ENCODE peak calls at places on chromosomes 13 and 19, in eight cellular contexts. R, H, D, M, Q, S, I and N are unnamed samples.

GRCh38 chr13:22128413-22129198 is 457.7 kb downstream of the FGF9 start:
- DNase-seq in M (no peak), Q (no peak), H (no peak), S (peak; percentile 57), R (no peak), I (no peak), D (no peak), N (no peak)

GRCh38 chr19:6811906-6812305 is 39.4 kb downstream of the VAV1 start:
- DNase-seq in D (no peak), S (no peak), R (peak; percentile 66), M (no peak), I (no peak), H (no peak), Q (no peak), N (peak; percentile 61)

GRCh38 chr19:1753730-1754442 is 580 bp downstream of the ONECUT3 start:
- DNase-seq in I (no peak), Q (no peak), D (no peak), H (no peak), S (no peak), R (no peak), M (no peak), N (no peak)

GRCh38 chr19:29670255-29670654 is 5.0 kb downstream of the PLEKHF1 start:
- DNase-seq in R (no peak), D (no peak), H (no peak), S (no peak), M (no peak), Q (no peak), I (no peak), N (no peak)

GRCh38 chr19:56525214-56525860 is 13.4 kb upstream of the ZFP28 start:
- DNase-seq in M (no peak), D (no peak), R (no peak), H (no peak), I (no peak), S (no peak), Q (no peak), N (no peak)

GRCh38 chr13:99151516-99151915 is 49.1 kb upstream of the UBAC2 start:
- DNase-seq in H (no peak), R (no peak), M (no peak), D (no peak), Q (no peak), I (no peak), S (no peak), N (peak; percentile 65)

GRCh38 chr19:56701895-56702294 is 30.3 kb upstream of the ZNF835 start:
- DNase-seq in R (no peak), Q (no peak), M (no peak), H (no peak), S (no peak), I (no peak), D (no peak), N (no peak)

GRCh38 chr13:25365720-25366235 is 6.0 kb upstream of the ATP8A2 start:
- DNase-seq in Q (no peak), I (no peak), M (no peak), D (no peak), H (no peak), S (no peak), R (no peak), N (no peak)

GRCh38 chr19:28396259-28396940 is 816.6 kb downstream of the UQCRFS1 start:
- DNase-seq in M (no peak), H (no peak), Q (no peak), D (no peak), I (no peak), S (no peak), R (peak; percentile 49), N (no peak)

GRCh38 chr19:14091086-14091884 is 734 bp upstream of the SAMD1 start:
- DNase-seq in S (no peak), Q (no peak), R (peak; percentile 63), I (no peak), D (no peak), M (peak; percentile 54), H (peak; percentile 90), N (peak; percentile 60)

GRCh38 chr13:58343081-58343480 is 711.5 kb downstream of the PCDH17 start:
- DNase-seq in D (no peak), Q (no peak), S (no peak), H (no peak), M (no peak), I (no peak), R (no peak), N (no peak)

GRCh38 chr19:10885241-10886169 is 14.2 kb downstream of the CARM1 start:
- DNase-seq in M (no peak), Q (no peak), I (no peak), D (no peak), S (no peak), R (peak; percentile 83), H (no peak), N (no peak)

GRCh38 chr19:29323046-29323971 is 110.4 kb upstream of the UQCRFS1 start:
- DNase-seq in Q (no peak), D (no peak), M (no peak), S (no peak), I (no peak), R (no peak), H (no peak), N (no peak)

GRCh38 chr13:41111454-41111853 is 21.1 kb downstream of the KBTBD6 start:
- DNase-seq in R (no peak), S (no peak), M (no peak), D (no peak), Q (no peak), I (no peak), H (no peak), N (no peak)

GRCh38 chr13:100300708-100301107 is 211.8 kb downstream of the PCCA start:
- DNase-seq in M (no peak), Q (no peak), D (no peak), R (no peak), I (no peak), H (no peak), S (no peak), N (no peak)

GRCh38 chr13:97221046-97221445 is 1.1 kb upstream of the MBNL2 start:
- DNase-seq in I (no peak), Q (no peak), M (no peak), R (no peak), D (no peak), H (no peak), S (no peak), N (no peak)

GRCh38 chr19:51064534-51065220 is at the start of gene KLK13:
- DNase-seq in R (peak; percentile 87), S (no peak), H (no peak), I (peak; percentile 50), Q (no peak), M (peak; percentile 63), D (no peak), N (no peak)

GRCh38 chr13:32851083-32852064 is 164.8 kb upstream of the KL start:
- DNase-seq in D (no peak), S (no peak), H (no peak), M (no peak), Q (no peak), R (no peak), I (no peak), N (no peak)

GRCh38 chr13:51605698-51606097 is 21.4 kb downstream of the WDFY2 start:
- DNase-seq in Q (no peak), I (no peak), R (no peak), H (no peak), M (no peak), S (no peak), D (no peak), N (peak; percentile 39)

GRCh38 chr13:95301135-95301946 is at the start of gene ABCC4:
- DNase-seq in I (peak; percentile 25), S (no peak), D (peak; percentile 40), H (peak; percentile 81), M (peak; percentile 64), Q (peak; percentile 35), R (peak; percentile 84), N (peak; percentile 66)

GRCh38 chr19:18503971-18504885 is 17.6 kb downstream of the ELL start:
- DNase-seq in M (peak; percentile 42), I (no peak), S (no peak), R (no peak), Q (no peak), D (no peak), H (peak; percentile 83), N (no peak)

GRCh38 chr19:12983561-12984142 is 11.6 kb upstream of the NFIX start:
- DNase-seq in D (peak; percentile 81), I (no peak), H (peak; percentile 91), Q (peak; percentile 74), S (no peak), M (peak; percentile 85), R (peak; percentile 80), N (peak; percentile 71)
- H3K4me3 ChIP-seq in D (peak overlapping the region; percentile 28), I (peak overlapping the region; percentile 63), H (peak overlapping the region; percentile 24), Q (peak overlapping the region; percentile 57), S (peak overlapping the region; percentile 40), M (no peak overlapping the region), R (peak overlapping the region; percentile 56), N (peak overlapping the region; percentile 53)

GRCh38 chr19:45506991-45507863 is at the start of gene VASP:
- DNase-seq in D (peak; percentile 83), H (peak; percentile 93), S (no peak), M (peak; percentile 89), Q (peak; percentile 84), I (no peak), R (peak; percentile 96), N (peak; percentile 81)

GRCh38 chr19:45505151-45505995 is 1.9 kb upstream of the VASP start:
- DNase-seq in M (no peak), R (no peak), Q (no peak), S (no peak), H (no peak), I (no peak), D (no peak), N (peak; percentile 56)

GRCh38 chr19:45505996-45506245 is 1.4 kb upstream of the VASP start:
- DNase-seq in Q (no peak), H (no peak), M (no peak), R (no peak), I (no peak), D (no peak), S (no peak), N (no peak)

GRCh38 chr19:45507864-45508680 is 793 bp downstream of the VASP start:
- DNase-seq in Q (no peak), R (peak; percentile 86), M (peak; percentile 52), I (no peak), H (peak; percentile 81), S (no peak), D (peak; percentile 52), N (peak; percentile 31)

GRCh38 chr19:45506246-45506990 is 861 bp upstream of the VASP start:
- DNase-seq in D (peak; percentile 95), M (peak; percentile 96), H (peak; percentile 98), Q (peak; percentile 95), R (peak; percentile 98), S (no peak), I (no peak), N (peak; percentile 86)
- TF ChIP-seq CTCF in D (no peak), M (peak; percentile 28), H (peak; percentile 40), Q (peak; percentile 72), R (peak; percentile 51), S (peak; percentile 59), I (peak; percentile 51), N (peak; percentile 44)

DNA sequence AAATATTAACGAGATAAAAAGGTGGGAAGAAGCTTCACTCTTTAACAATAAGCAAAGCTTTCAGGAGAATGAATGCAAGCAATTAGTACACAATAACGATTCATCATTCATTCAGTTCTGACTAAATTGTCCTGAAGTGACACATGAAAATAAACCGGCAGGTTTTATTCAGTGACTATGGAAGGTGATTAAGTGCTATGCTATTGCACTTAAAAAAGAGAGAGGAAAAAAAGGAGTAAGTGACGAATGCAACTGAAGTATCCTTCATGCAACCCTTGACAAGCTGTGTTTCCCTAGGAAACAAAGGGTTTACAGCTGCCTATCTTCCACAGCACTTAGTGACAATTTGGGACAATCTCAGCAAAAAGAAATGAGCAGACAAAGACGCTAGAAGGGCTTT is 1.4 kb downstream of the LIG4 start:
- DNase-seq in R (no peak), I (no peak), D (no peak), Q (no peak), H (no peak), M (no peak), S (no peak), N (no peak)
- H3K4me3 ChIP-seq in R (peak overlapping the region; percentile 74), I (peak overlapping the region; percentile 60), D (no peak overlapping the region), Q (peak overlapping the region; percentile 64), H (no peak overlapping the region), M (no peak overlapping the region), S (peak overlapping the region; percentile 56), N (peak overlapping the region; percentile 76)

GRCh38 chr13:48975926-48976676 is 389 bp downstream of the FNDC3A start:
- DNase-seq in Q (peak; percentile 86), I (no peak), S (no peak), R (peak; percentile 83), H (peak; percentile 90), D (peak; percentile 84), M (peak; percentile 89), N (peak; percentile 75)
- TF ChIP-seq CTCF in Q (peak; percentile 40), I (no peak), S (no peak), R (no peak), H (no peak), D (no peak), M (no peak), N (no peak)